ENCODE peak calls at places on chromosomes 13 and 19, in four cellular contexts. B is fibroblast of lung, C is caudate nucleus, N is NCI-H524. G is an unnamed sample.

GRCh38 chr13:104431895-104432294 is 1365.7 kb upstream of the SLC10A2 start:
- DNase-seq in B (no peak), C (no peak), N (no peak), G (no peak)

GRCh38 chr13:21735621-21736401 is 64.9 kb downstream of the FGF9 start:
- DNase-seq in B (no peak), C (no peak), N (no peak), G (no peak)

GRCh38 chr19:51468545-51468920 is 9.8 kb upstream of the CEACAM18 start:
- DNase-seq in B (no peak), C (no peak), N (no peak), G (no peak)

GRCh38 chr13:110301606-110302131 is 5.3 kb downstream of the COL4A1 start:
- DNase-seq in B (peak), C (no peak), N (no peak), G (no peak)

GRCh38 chr13:35139591-35139990 is 197.5 kb downstream of the NBEA start:
- DNase-seq in B (peak), C (no peak), N (no peak), G (no peak)

GRCh38 chr13:85970727-85971126 is 171.5 kb upstream of the SLITRK6 start:
- DNase-seq in B (peak), C (no peak), N (peak), G (no peak)

GRCh38 chr19:5621311-5621944 is 1.1 kb downstream of the SAFB2 start:
- DNase-seq in B (no peak), C (no peak), N (peak), G (no peak)

GRCh38 chr13:40668335-40668734 is 1.9 kb upstream of the FOXO1 start:
- DNase-seq in B (peak), C (peak), N (no peak), G (no peak)

GRCh38 chr13:51451134-51451466 is 1.7 kb downstream of the INTS6 start:
- DNase-seq in B (no peak), C (no peak), N (no peak), G (no peak)

GRCh38 chr19:4199699-4200293 is 17.3 kb downstream of the ANKRD24 start:
- DNase-seq in B (no peak), C (no peak), N (peak), G (no peak)

GRCh38 chr19:4089400-4089908 is 22.8 kb upstream of the ZBTB7A start:
- DNase-seq in B (no peak), C (no peak), N (no peak), G (peak)

GRCh38 chr19:7554990-7555864 is 19.7 kb downstream of the PNPLA6 start:
- DNase-seq in B (no peak), C (no peak), N (no peak), G (no peak)

GRCh38 chr13:80428344-80429096 is 87.6 kb upstream of the SPRY2 start:
- DNase-seq in B (no peak), C (no peak), N (no peak), G (no peak)

GRCh38 chr19:6890421-6890913 is 3.1 kb downstream of the ADGRE1 start:
- DNase-seq in B (no peak), C (no peak), N (no peak), G (peak)

GRCh38 chr13:107413005-107413404 is 802.3 kb downstream of the LIG4 start:
- DNase-seq in B (no peak), C (no peak), N (no peak), G (no peak)

GRCh38 chr19:2217591-2217990 is 18.5 kb downstream of the PLEKHJ1 start:
- DNase-seq in B (no peak), C (no peak), N (no peak), G (no peak)